ENCODE peak calls at places on chromosomes 16 and 17, in seven cellular contexts. M, O, W, X, I, F and A are unnamed samples. For H3K36me3, the result is how much of the 10 kb centered on the place peaks cover.

GRCh38 chr16:81779540-81780320 is 639 bp downstream of the PLCG2 start:
- DNase-seq in F (no peak), W (peak), O (no peak), I (no peak), X (no peak), M (no peak), A (peak)

GRCh38 chr17:45030733-45031132 is 20.7 kb downstream of the DCAKD start:
- DNase-seq in F (no peak), I (no peak), X (no peak), O (no peak), W (no peak), M (no peak), A (no peak)

GRCh38 chr16:27232061-27232841 is 28.9 kb downstream of the KDM8 start:
- DNase-seq in F (no peak), M (peak), W (no peak), O (no peak), I (no peak), X (peak), A (no peak)

GRCh38 chr16:64459402-64459801 is 662.5 kb downstream of the CDH11 start:
- DNase-seq in F (no peak), O (no peak), I (peak), W (no peak), X (no peak), M (no peak), A (no peak)

GRCh38 chr16:30567991-30568638 is 3.4 kb downstream of the ZNF688 start:
- DNase-seq in W (peak), M (peak), O (peak), I (peak), F (no peak), X (peak), A (no peak)

GRCh38 chr17:66855204-66855603 is 20.3 kb downstream of the CACNG5 start:
- DNase-seq in I (peak), M (no peak), O (no peak), W (no peak), F (no peak), X (no peak), A (peak)

GRCh38 chr16:72073831-72074230 is 10.8 kb downstream of the HPR start:
- DNase-seq in I (no peak), F (no peak), M (no peak), O (peak), W (no peak), X (no peak), A (no peak)

GRCh38 chr16:84599528-84600202 is 18.2 kb downstream of the COTL1 start:
- DNase-seq in W (no peak), F (peak), M (no peak), X (no peak), O (peak), I (peak), A (peak)

GRCh38 chr17:48542114-48542955 is 2.6 kb downstream of the HOXB2 start:
- DNase-seq in X (no peak), I (no peak), F (no peak), O (peak), W (peak), M (no peak), A (no peak)

GRCh38 chr17:44213403-44214229 is 5.9 kb downstream of the UBTF start:
- DNase-seq in O (no peak), X (no peak), M (no peak), W (no peak), I (no peak), F (no peak), A (no peak)

GRCh38 chr17:38566666-38567031 is 39.1 kb downstream of the SRCIN1 start:
- DNase-seq in M (no peak), W (no peak), O (no peak), F (no peak), X (no peak), I (no peak), A (no peak)

GRCh38 chr17:33944412-33944811 is 310.7 kb upstream of the CCL2 start:
- DNase-seq in F (no peak), M (no peak), I (no peak), X (no peak), O (no peak), W (no peak), A (no peak)

GRCh38 chr17:17859909-17860760 is 23.3 kb upstream of the SREBF1 start:
- DNase-seq in O (peak), F (peak), W (peak), M (peak), I (peak), X (peak), A (peak)

GRCh38 chr16:68086336-68086821 is 1.2 kb downstream of the NFATC3 start:
- DNase-seq in W (no peak), X (no peak), I (peak), F (peak), M (peak), O (peak), A (peak)

GRCh38 chr16:81445143-81445922 is 725 bp downstream of the CMIP start:
- DNase-seq in W (peak), F (no peak), O (no peak), I (no peak), X (peak), M (peak), A (peak)

GRCh38 chr16:89363621-89364393 is 126.6 kb downstream of the ANKRD11 start:
- DNase-seq in W (no peak), O (peak), X (peak), F (peak), I (peak), M (no peak), A (no peak)

GRCh38 chr16:79505344-79505743 is 95.2 kb downstream of the MAF start:
- DNase-seq in X (no peak), W (no peak), M (no peak), F (no peak), I (no peak), O (no peak), A (no peak)

GRCh38 chr16:28062261-28063046 is 1.1 kb downstream of the GSG1L start:
- DNase-seq in X (no peak), W (no peak), M (no peak), I (no peak), O (no peak), F (no peak), A (no peak)

GRCh38 chr17:7237761-7238417 is 1.4 kb downstream of the PHF23 start:
- DNase-seq in I (no peak), M (peak), O (peak), X (peak), F (peak), W (peak), A (peak)

GRCh38 chr17:79633154-79633553 is 22.3 kb upstream of the RBFOX3 start:
- DNase-seq in F (no peak), I (no peak), W (no peak), O (no peak), X (no peak), M (no peak), A (no peak)

GRCh38 chr16:68064791-68065365 is 20.3 kb upstream of the NFATC3 start:
- DNase-seq in X (peak), I (peak), O (peak), W (peak), M (peak), F (peak), A (peak)

GRCh38 chr17:74807925-74808324 is 31.8 kb upstream of the NAT9 start:
- DNase-seq in X (peak), W (no peak), F (no peak), I (no peak), M (no peak), O (peak), A (no peak)

GRCh38 chr17:72839086-72839728 is 253.3 kb downstream of the SLC39A11 start:
- DNase-seq in O (no peak), M (no peak), X (no peak), F (no peak), I (no peak), W (no peak), A (no peak)

GRCh38 chr16:2468725-2469398 is 2.2 kb upstream of the NTN3 start:
- DNase-seq in W (no peak), I (no peak), X (peak), F (no peak), M (no peak), O (no peak), A (peak)

GRCh38 chr17:57852041-57852954 is 2.5 kb upstream of the MRPS23 start:
- DNase-seq in M (no peak), X (no peak), W (no peak), O (no peak), I (no peak), F (peak), A (no peak)

GRCh38 chr17:67011527-67012175 is 32.7 kb upstream of the CACNG1 start:
- DNase-seq in F (no peak), I (no peak), O (no peak), X (no peak), W (no peak), M (no peak), A (peak)

GRCh38 chr16:31385680-31386079 is 7.5 kb upstream of the ITGAD start:
- DNase-seq in W (no peak), I (peak), F (no peak), O (no peak), M (no peak), X (no peak), A (no peak)

GRCh38 chr17:68775338-68775737 is 174.2 kb upstream of the FAM20A start:
- DNase-seq in M (no peak), O (peak), I (no peak), F (no peak), X (no peak), W (no peak), A (no peak)

GRCh38 chr16:70804729-70805169 is 3.8 kb upstream of the VAC14 start:
- DNase-seq in M (no peak), I (no peak), X (no peak), O (no peak), W (no peak), F (no peak), A (no peak)

GRCh38 chr17:17275991-17276390 is 5.1 kb downstream of the COPS3 start:
- DNase-seq in F (no peak), I (no peak), O (no peak), M (no peak), W (no peak), X (no peak), A (no peak)

GRCh38 chr16:48158296-48158695 is 2.5 kb upstream of the ABCC12 start:
- DNase-seq in X (no peak), F (peak), W (no peak), M (no peak), O (peak), I (peak), A (peak)

GRCh38 chr16:66580605-66581209 is 1.4 kb downstream of the CMTM2 start:
- DNase-seq in O (peak), F (peak), W (no peak), X (no peak), M (no peak), I (peak), A (no peak)

GRCh38 chr17:82832881-82833475 is 6.8 kb downstream of the ZNF750 start:
- DNase-seq in X (no peak), I (no peak), M (no peak), F (no peak), O (no peak), W (no peak), A (no peak)

GRCh38 chr16:69113216-69113615 is 7.8 kb downstream of the HAS3 start:
- DNase-seq in W (no peak), F (no peak), O (no peak), X (no peak), M (no peak), I (no peak), A (no peak)
- H3K36me3 ChIP-seq in W (under half), F (under half), O (under half), X (half or more), M (under half), I (under half), A (under half)

GRCh38 chr16:86495756-86496261 is 14.5 kb upstream of the FOXF1 start:
- DNase-seq in O (no peak), F (peak), X (no peak), W (no peak), I (no peak), M (no peak), A (no peak)
- H3K4me3 ChIP-seq in O (no peak), F (no peak), X (no peak), W (no peak), I (no peak), M (no peak), A (no peak)

GRCh38 chr17:4101127-4101798 is 41.6 kb downstream of the ZZEF1 start:
- DNase-seq in F (peak), I (no peak), M (peak), O (no peak), X (no peak), W (no peak), A (no peak)
- H3K36me3 ChIP-seq in F (under half), I (under half), M (under half), O (under half), X (half or more), W (under half), A (under half)

GRCh38 chr17:4064366-4064765 is 78.5 kb downstream of the ZZEF1 start:
- DNase-seq in W (no peak), M (no peak), X (no peak), I (no peak), F (no peak), O (no peak), A (no peak)

GRCh38 chr17:4068918-4069317 is 73.9 kb downstream of the ZZEF1 start:
- DNase-seq in M (no peak), O (no peak), F (no peak), I (no peak), X (no peak), W (no peak), A (no peak)

GRCh38 chr17:4066210-4066609 is 76.6 kb downstream of the ZZEF1 start:
- DNase-seq in X (no peak), W (no peak), M (no peak), F (no peak), I (no peak), O (no peak), A (no peak)
- H3K4me3 ChIP-seq in X (no peak), W (no peak), M (no peak), F (no peak), I (no peak), O (no peak), A (no peak)

DNA sequence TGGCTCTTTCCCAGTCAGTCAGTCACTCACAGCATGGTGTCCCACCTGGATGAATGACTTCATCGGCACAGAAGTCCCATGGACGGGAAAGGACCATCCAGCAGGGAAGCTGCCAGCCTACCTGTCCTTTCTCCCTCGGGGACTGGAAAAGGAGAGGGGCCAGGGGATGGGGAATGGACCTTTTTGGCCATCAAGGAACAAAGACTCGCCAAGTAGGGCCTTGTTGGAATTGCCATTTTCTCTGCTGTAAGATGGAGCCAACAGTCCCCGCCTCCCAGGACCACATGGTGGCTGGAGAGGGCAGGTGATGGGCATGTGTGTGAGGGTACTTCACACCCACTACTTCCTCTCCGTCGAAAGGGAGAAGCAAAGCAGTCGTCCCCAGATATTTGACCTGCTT is 67.8 kb upstream of the LHX1 start:
- DNase-seq in I (no peak), O (no peak), F (no peak), W (no peak), M (no peak), X (no peak), A (no peak)
- H3K36me3 ChIP-seq in I (under half), O (under half), F (under half), W (under half), M (under half), X (under half), A (under half)

GRCh38 chr17:42049834-42050359 is 504 bp downstream of the C17orf113 start:
- DNase-seq in M (no peak), O (no peak), W (no peak), F (no peak), I (no peak), X (no peak), A (no peak)
- H3K4me3 ChIP-seq in M (peak), O (peak), W (peak), F (peak), I (peak), X (no peak), A (no peak)